ENCODE peak calls at places on chromosomes 16 and 17, in four cellular contexts. E, X, R and J are unnamed samples.

GRCh38 chr17:40922239-40922638 is 15.2 kb downstream of the KRT23 start:
- DNase-seq in E (no peak), X (no peak), R (peak), J (peak)

GRCh38 chr16:1677339-1677738 is 740 bp upstream of the JPT2 start:
- DNase-seq in E (no peak), X (no peak), R (no peak), J (no peak)

GRCh38 chr16:70705056-70705455 is 19.2 kb upstream of the MTSS2 start:
- DNase-seq in E (no peak), X (no peak), R (no peak), J (no peak)

GRCh38 chr17:81665205-81666091 is 957 bp downstream of the OXLD1 start:
- DNase-seq in E (no peak), X (peak), R (peak), J (peak)

GRCh38 chr17:19345067-19345460 is 17.5 kb downstream of the B9D1 start:
- DNase-seq in E (no peak), X (no peak), R (no peak), J (no peak)

GRCh38 chr16:28140788-28141618 is 70.8 kb downstream of the XPO6 start:
- DNase-seq in E (no peak), X (no peak), R (no peak), J (no peak)

GRCh38 chr17:14575349-14575966 is 274.6 kb downstream of the HS3ST3B1 start:
- DNase-seq in E (no peak), X (no peak), R (no peak), J (peak)

GRCh38 chr17:78844301-78845005 is 3.8 kb upstream of the USP36 start:
- DNase-seq in E (no peak), X (no peak), R (peak), J (peak)

GRCh38 chr17:69275751-69276150 is 47.1 kb upstream of the ABCA10 start:
- DNase-seq in E (no peak), X (no peak), R (no peak), J (no peak)

GRCh38 chr17:45759761-45760160 is 24.4 kb upstream of the CRHR1 start:
- DNase-seq in E (no peak), X (no peak), R (no peak), J (peak)

GRCh38 chr16:83433201-83433600 is 374.6 kb upstream of the HSBP1 start:
- DNase-seq in E (no peak), X (no peak), R (no peak), J (peak)

GRCh38 chr17:74274703-74275340 is 788 bp downstream of the DNAI2 start:
- DNase-seq in E (no peak), X (no peak), R (no peak), J (no peak)